ENCODE peak calls at places on chromosome 15, in ten cellular contexts. One of them, this sample, is unnamed.

GRCh38 chr15:33789141-33789540 is 179.2 kb upstream of the CHRM5 start:
- DNase-seq in lower lobe of right lung: no peak
- DNase-seq in body of pancreas: no peak
- DNase-seq in fibroblast of lung: peak; percentile 3
- DNase-seq in esophagus squamous epithelium: no peak
- DNase-seq in heart left ventricle: no peak
- DNase-seq in lung: no peak
- DNase-seq in cardiac muscle cell: peak; percentile 72
- DNase-seq in MM.1S: no peak
- DNase-seq in RWPE1: no peak
- DNase-seq in this sample: no peak

GRCh38 chr15:89326316-89326715 is 8.3 kb downstream of the POLG start:
- DNase-seq in fibroblast of lung: no peak
- DNase-seq in lung: no peak
- DNase-seq in cardiac muscle cell: no peak
- DNase-seq in MM.1S: no peak
- DNase-seq in heart left ventricle: no peak
- DNase-seq in lower lobe of right lung: no peak
- DNase-seq in RWPE1: no peak
- DNase-seq in body of pancreas: no peak
- DNase-seq in esophagus squamous epithelium: no peak
- DNase-seq in this sample: no peak

GRCh38 chr15:100730129-100730528 is 127.7 kb downstream of the ASB7 start:
- DNase-seq in MM.1S: no peak
- DNase-seq in body of pancreas: no peak
- DNase-seq in lung: no peak
- DNase-seq in heart left ventricle: no peak
- DNase-seq in lower lobe of right lung: no peak
- DNase-seq in cardiac muscle cell: no peak
- DNase-seq in RWPE1: no peak
- DNase-seq in esophagus squamous epithelium: no peak
- DNase-seq in fibroblast of lung: no peak
- DNase-seq in this sample: no peak

GRCh38 chr15:74955796-74956647 is 550 bp downstream of the RPP25 start:
- DNase-seq in lung: peak; percentile 79
- DNase-seq in heart left ventricle: peak; percentile 83
- DNase-seq in MM.1S: peak; percentile 72
- DNase-seq in cardiac muscle cell: peak; percentile 82
- DNase-seq in body of pancreas: peak; percentile 87
- DNase-seq in esophagus squamous epithelium: no peak
- DNase-seq in RWPE1: peak; percentile 59
- DNase-seq in lower lobe of right lung: peak; percentile 91
- DNase-seq in fibroblast of lung: peak; percentile 53
- DNase-seq in this sample: peak; percentile 86

GRCh38 chr15:81880833-81881232 is 165.0 kb downstream of the MEX3B start:
- DNase-seq in RWPE1: no peak
- DNase-seq in esophagus squamous epithelium: no peak
- DNase-seq in heart left ventricle: no peak
- DNase-seq in body of pancreas: no peak
- DNase-seq in cardiac muscle cell: no peak
- DNase-seq in lower lobe of right lung: no peak
- DNase-seq in lung: no peak
- DNase-seq in MM.1S: no peak
- DNase-seq in fibroblast of lung: no peak
- DNase-seq in this sample: no peak

GRCh38 chr15:72722071-72722696 is 36.2 kb downstream of the BBS4 start:
- DNase-seq in RWPE1: peak; percentile 52
- DNase-seq in fibroblast of lung: peak; percentile 64
- DNase-seq in heart left ventricle: peak; percentile 61
- DNase-seq in body of pancreas: peak; percentile 81
- DNase-seq in lower lobe of right lung: peak; percentile 57
- DNase-seq in esophagus squamous epithelium: no peak
- DNase-seq in MM.1S: peak; percentile 76
- DNase-seq in cardiac muscle cell: peak; percentile 85
- DNase-seq in lung: peak; percentile 61
- DNase-seq in this sample: peak; percentile 93

GRCh38 chr15:33866101-33866737 is 102.1 kb upstream of the CHRM5 start:
- DNase-seq in cardiac muscle cell: no peak
- DNase-seq in heart left ventricle: no peak
- DNase-seq in fibroblast of lung: no peak
- DNase-seq in esophagus squamous epithelium: no peak
- DNase-seq in MM.1S: no peak
- DNase-seq in RWPE1: no peak
- DNase-seq in body of pancreas: no peak
- DNase-seq in lung: no peak
- DNase-seq in lower lobe of right lung: no peak
- DNase-seq in this sample: no peak

GRCh38 chr15:97604673-97605072 is 355.8 kb upstream of the ARRDC4 start:
- DNase-seq in lower lobe of right lung: no peak
- DNase-seq in esophagus squamous epithelium: no peak
- DNase-seq in heart left ventricle: no peak
- DNase-seq in RWPE1: no peak
- DNase-seq in body of pancreas: no peak
- DNase-seq in lung: no peak
- DNase-seq in cardiac muscle cell: no peak
- DNase-seq in fibroblast of lung: no peak
- DNase-seq in MM.1S: no peak
- DNase-seq in this sample: no peak

GRCh38 chr15:33584797-33585196 is 274.0 kb downstream of the RYR3 start:
- DNase-seq in lower lobe of right lung: no peak
- DNase-seq in fibroblast of lung: peak; percentile 86
- DNase-seq in esophagus squamous epithelium: no peak
- DNase-seq in RWPE1: peak; percentile 71
- DNase-seq in lung: no peak
- DNase-seq in cardiac muscle cell: peak; percentile 59
- DNase-seq in body of pancreas: no peak
- DNase-seq in MM.1S: no peak
- DNase-seq in heart left ventricle: no peak
- DNase-seq in this sample: no peak

GRCh38 chr15:70199124-70199482 is 101.4 kb upstream of the TLE3 start:
- DNase-seq in body of pancreas: no peak
- DNase-seq in lung: no peak
- DNase-seq in MM.1S: no peak
- DNase-seq in esophagus squamous epithelium: no peak
- DNase-seq in lower lobe of right lung: no peak
- DNase-seq in fibroblast of lung: no peak
- DNase-seq in cardiac muscle cell: no peak
- DNase-seq in RWPE1: no peak
- DNase-seq in heart left ventricle: no peak
- DNase-seq in this sample: peak; percentile 35

GRCh38 chr15:34889486-34889885 is 80.1 kb downstream of the AQR start:
- DNase-seq in body of pancreas: no peak
- DNase-seq in MM.1S: no peak
- DNase-seq in lung: no peak
- DNase-seq in cardiac muscle cell: peak; percentile 22
- DNase-seq in heart left ventricle: no peak
- DNase-seq in esophagus squamous epithelium: no peak
- DNase-seq in fibroblast of lung: peak; percentile 36
- DNase-seq in RWPE1: no peak
- DNase-seq in lower lobe of right lung: no peak
- DNase-seq in this sample: no peak

GRCh38 chr15:78101423-78102105 is 9.2 kb downstream of the SH2D7 start:
- DNase-seq in cardiac muscle cell: no peak
- DNase-seq in lower lobe of right lung: no peak
- DNase-seq in MM.1S: no peak
- DNase-seq in body of pancreas: no peak
- DNase-seq in esophagus squamous epithelium: no peak
- DNase-seq in heart left ventricle: no peak
- DNase-seq in RWPE1: no peak
- DNase-seq in lung: no peak
- DNase-seq in fibroblast of lung: no peak
- DNase-seq in this sample: no peak

GRCh38 chr15:63500265-63501250 is 3.8 kb upstream of the USP3 start:
- DNase-seq in cardiac muscle cell: no peak
- DNase-seq in heart left ventricle: no peak
- DNase-seq in MM.1S: no peak
- DNase-seq in fibroblast of lung: no peak
- DNase-seq in RWPE1: no peak
- DNase-seq in esophagus squamous epithelium: no peak
- DNase-seq in lower lobe of right lung: peak; percentile 53
- DNase-seq in body of pancreas: peak; percentile 73
- DNase-seq in lung: no peak
- DNase-seq in this sample: no peak

GRCh38 chr15:38576261-38576660 is 11.6 kb upstream of the RASGRP1 start:
- DNase-seq in lower lobe of right lung: no peak
- DNase-seq in lung: no peak
- DNase-seq in MM.1S: no peak
- DNase-seq in fibroblast of lung: no peak
- DNase-seq in body of pancreas: no peak
- DNase-seq in cardiac muscle cell: no peak
- DNase-seq in esophagus squamous epithelium: no peak
- DNase-seq in heart left ventricle: no peak
- DNase-seq in RWPE1: no peak
- DNase-seq in this sample: no peak

GRCh38 chr15:92130244-92130643 is 263.4 kb upstream of the ST8SIA2 start:
- DNase-seq in heart left ventricle: no peak
- DNase-seq in MM.1S: no peak
- DNase-seq in body of pancreas: no peak
- DNase-seq in fibroblast of lung: no peak
- DNase-seq in RWPE1: no peak
- DNase-seq in cardiac muscle cell: no peak
- DNase-seq in lower lobe of right lung: no peak
- DNase-seq in esophagus squamous epithelium: no peak
- DNase-seq in lung: no peak
- DNase-seq in this sample: no peak

GRCh38 chr15:96720251-96720650 is 389.8 kb downstream of the NR2F2 start:
- DNase-seq in body of pancreas: no peak
- DNase-seq in cardiac muscle cell: no peak
- DNase-seq in lung: no peak
- DNase-seq in MM.1S: no peak
- DNase-seq in esophagus squamous epithelium: no peak
- DNase-seq in heart left ventricle: no peak
- DNase-seq in fibroblast of lung: no peak
- DNase-seq in RWPE1: no peak
- DNase-seq in lower lobe of right lung: no peak
- DNase-seq in this sample: no peak

DNA sequence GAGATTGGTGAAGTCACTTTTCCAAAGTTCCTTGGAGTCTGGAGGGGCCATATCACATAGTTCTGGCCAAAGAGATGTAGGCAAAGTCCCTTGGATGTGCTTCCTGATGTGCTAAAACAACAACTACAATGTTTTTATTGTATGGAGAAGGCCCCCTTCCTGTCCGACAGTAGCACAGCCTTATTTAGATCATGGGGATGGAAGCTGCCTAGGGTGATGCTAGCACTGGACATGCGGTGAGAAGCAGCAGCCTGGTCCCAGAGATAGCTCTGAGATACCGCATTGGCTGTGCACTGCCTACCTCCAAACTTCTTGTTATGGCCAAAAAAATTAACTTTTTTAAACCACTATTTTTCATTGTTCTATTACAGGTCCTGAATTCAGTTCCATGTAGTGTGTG is 137.6 kb downstream of the AQP9 start:
- DNase-seq in lower lobe of right lung: no peak
- DNase-seq in RWPE1: no peak
- DNase-seq in MM.1S: no peak
- DNase-seq in esophagus squamous epithelium: no peak
- DNase-seq in body of pancreas: no peak
- DNase-seq in heart left ventricle: no peak
- DNase-seq in fibroblast of lung: no peak
- DNase-seq in cardiac muscle cell: no peak
- DNase-seq in lung: no peak
- DNase-seq in this sample: no peak
- H3K27ac ChIP-seq in lower lobe of right lung: no peak overlapping the region
- H3K27ac ChIP-seq in RWPE1: no peak overlapping the region
- H3K27ac ChIP-seq in MM.1S: no peak overlapping the region
- H3K27ac ChIP-seq in esophagus squamous epithelium: no peak overlapping the region
- H3K27ac ChIP-seq in body of pancreas: no peak overlapping the region
- H3K27ac ChIP-seq in heart left ventricle: no peak overlapping the region
- H3K27ac ChIP-seq in fibroblast of lung: no peak overlapping the region
- H3K27ac ChIP-seq in cardiac muscle cell: no peak overlapping the region
- H3K27ac ChIP-seq in lung: no peak overlapping the region
- H3K27ac ChIP-seq in this sample: no peak overlapping the region

DNA sequence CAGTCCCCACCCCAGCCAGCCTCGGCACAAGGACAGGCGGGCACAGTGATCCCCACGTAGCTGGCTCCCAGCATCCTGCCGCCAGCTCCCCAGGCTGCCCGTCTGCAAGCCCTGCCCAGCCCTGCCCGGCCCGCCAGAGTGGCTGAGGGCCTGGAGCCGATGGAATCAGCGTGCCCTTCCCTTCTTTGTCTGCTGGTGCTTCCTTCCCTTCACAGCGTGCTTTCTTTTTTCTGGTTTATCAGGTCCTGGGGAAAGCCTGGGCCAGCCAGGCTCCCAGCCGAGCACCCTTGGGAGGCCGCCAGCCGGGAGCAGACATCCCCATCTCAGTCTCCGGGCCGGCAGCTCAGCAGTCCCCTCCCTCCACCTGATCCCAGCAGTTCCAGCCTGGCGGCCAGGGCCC is 54.7 kb upstream of the SMAD6 start:
- DNase-seq in heart left ventricle: peak; percentile 68
- DNase-seq in cardiac muscle cell: peak; percentile 71
- DNase-seq in body of pancreas: peak; percentile 15
- DNase-seq in esophagus squamous epithelium: no peak
- DNase-seq in lower lobe of right lung: no peak
- DNase-seq in fibroblast of lung: no peak
- DNase-seq in RWPE1: no peak
- DNase-seq in lung: no peak
- DNase-seq in MM.1S: no peak
- DNase-seq in this sample: peak; percentile 49
- H3K27ac ChIP-seq in heart left ventricle: peak overlapping the region; percentile 77
- H3K27ac ChIP-seq in cardiac muscle cell: peak overlapping the region; percentile 65
- H3K27ac ChIP-seq in body of pancreas: no peak overlapping the region
- H3K27ac ChIP-seq in esophagus squamous epithelium: no peak overlapping the region
- H3K27ac ChIP-seq in lower lobe of right lung: peak overlapping the region; percentile 69
- H3K27ac ChIP-seq in fibroblast of lung: no peak overlapping the region
- H3K27ac ChIP-seq in RWPE1: peak overlapping the region; percentile 19
- H3K27ac ChIP-seq in lung: peak overlapping the region; percentile 85
- H3K27ac ChIP-seq in MM.1S: no peak overlapping the region
- H3K27ac ChIP-seq in this sample: no peak overlapping the region

GRCh38 chr15:48001393-48002059 is 119.3 kb upstream of the SLC24A5 start:
- DNase-seq in fibroblast of lung: no peak
- DNase-seq in lower lobe of right lung: no peak
- DNase-seq in MM.1S: peak; percentile 56
- DNase-seq in cardiac muscle cell: no peak
- DNase-seq in heart left ventricle: no peak
- DNase-seq in RWPE1: no peak
- DNase-seq in lung: no peak
- DNase-seq in esophagus squamous epithelium: no peak
- DNase-seq in body of pancreas: no peak
- DNase-seq in this sample: no peak
- H3K27ac ChIP-seq in fibroblast of lung: no peak overlapping the region
- H3K27ac ChIP-seq in lower lobe of right lung: no peak overlapping the region
- H3K27ac ChIP-seq in MM.1S: peak overlapping the region; percentile 32
- H3K27ac ChIP-seq in cardiac muscle cell: no peak overlapping the region
- H3K27ac ChIP-seq in heart left ventricle: no peak overlapping the region
- H3K27ac ChIP-seq in RWPE1: no peak overlapping the region
- H3K27ac ChIP-seq in lung: no peak overlapping the region
- H3K27ac ChIP-seq in esophagus squamous epithelium: no peak overlapping the region
- H3K27ac ChIP-seq in body of pancreas: no peak overlapping the region
- H3K27ac ChIP-seq in this sample: no peak overlapping the region

DNA sequence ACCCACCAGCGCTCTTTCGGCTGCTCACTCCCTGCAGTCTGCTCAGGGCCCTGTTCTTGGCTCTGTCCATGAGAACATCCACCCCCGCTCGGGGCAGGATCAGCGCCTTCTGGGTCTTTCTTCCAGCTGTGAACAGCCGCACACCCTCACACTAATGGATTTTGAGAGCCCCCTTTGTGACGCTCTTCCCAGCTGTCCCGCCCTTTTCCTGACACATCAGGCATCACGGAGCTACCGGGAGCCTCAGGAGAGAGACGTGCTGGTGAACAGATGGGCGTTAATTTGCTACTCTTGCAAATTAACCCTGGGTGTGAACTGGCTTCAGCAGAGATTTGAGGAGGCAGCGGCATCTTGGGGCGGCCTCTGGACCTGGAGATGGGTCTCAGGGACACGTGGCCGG is 113.0 kb downstream of the TMEM266 start:
- DNase-seq in cardiac muscle cell: no peak
- DNase-seq in RWPE1: no peak
- DNase-seq in esophagus squamous epithelium: no peak
- DNase-seq in fibroblast of lung: no peak
- DNase-seq in body of pancreas: no peak
- DNase-seq in MM.1S: no peak
- DNase-seq in heart left ventricle: peak; percentile 57
- DNase-seq in lower lobe of right lung: no peak
- DNase-seq in lung: no peak
- DNase-seq in this sample: no peak
- H3K27ac ChIP-seq in cardiac muscle cell: no peak overlapping the region
- H3K27ac ChIP-seq in RWPE1: peak overlapping the region; percentile 17
- H3K27ac ChIP-seq in esophagus squamous epithelium: no peak overlapping the region
- H3K27ac ChIP-seq in fibroblast of lung: no peak overlapping the region
- H3K27ac ChIP-seq in body of pancreas: no peak overlapping the region
- H3K27ac ChIP-seq in MM.1S: no peak overlapping the region
- H3K27ac ChIP-seq in heart left ventricle: no peak overlapping the region
- H3K27ac ChIP-seq in lower lobe of right lung: no peak overlapping the region
- H3K27ac ChIP-seq in lung: no peak overlapping the region
- H3K27ac ChIP-seq in this sample: no peak overlapping the region

This sample was measured in endodermal cell.